ENCODE peak calls at places on chromosomes 4 and X, in ten cellular contexts. S is AG04449, J is colonic mucosa, K is NB4, L is epithelial cell of esophagus, G is fibroblast of the aortic adventitia, V is GM13976, H is AG09309, D is neural progenitor cell, X is brain microvascular endothelial cell. C is an unnamed sample.

GRCh38 chrX:72620550-72621145 is 48.0 kb upstream of the HDAC8 start:
- DNase-seq in S (peak; percentile 37), J (peak; percentile 55), K (peak; percentile 27), L (peak; percentile 86), G (peak; percentile 75), V (no peak), H (peak; percentile 23), D (no peak), X (peak; percentile 90), C (no peak)

GRCh38 chrX:69948398-69948797 is 101.3 kb downstream of the AWAT2 start:
- DNase-seq in S (no peak), J (no peak), K (no peak), L (no peak), G (no peak), V (no peak), H (no peak), D (no peak), X (no peak), C (no peak)

GRCh38 chr4:153138736-153139135 is 65.5 kb upstream of the TRIM2 start:
- DNase-seq in S (no peak), J (no peak), K (peak; percentile 89), L (no peak), G (no peak), V (no peak), H (no peak), D (no peak), X (no peak), C (no peak)

GRCh38 chrX:109632906-109633504 is 8.0 kb upstream of the KCNE5 start:
- DNase-seq in S (no peak), J (no peak), K (peak; percentile 11), L (peak; percentile 22), G (peak; percentile 52), V (no peak), H (no peak), D (peak; percentile 36), X (no peak), C (peak; percentile 15)

GRCh38 chr4:156242390-156242789 is 288.7 kb upstream of the CTSO start:
- DNase-seq in S (no peak), J (no peak), K (no peak), L (no peak), G (peak; percentile 15), V (no peak), H (no peak), D (no peak), X (peak; percentile 35), C (no peak)

GRCh38 chr4:99679204-99679603 is 21.6 kb upstream of the C4orf54 start:
- DNase-seq in S (no peak), J (no peak), K (no peak), L (no peak), G (peak; percentile 21), V (no peak), H (no peak), D (no peak), X (no peak), C (no peak)

GRCh38 chr4:8274772-8275241 is 5.3 kb downstream of the HTRA3 start:
- DNase-seq in S (peak; percentile 36), J (peak; percentile 65), K (peak; percentile 49), L (peak; percentile 47), G (peak; percentile 97), V (no peak), H (peak; percentile 92), D (peak; percentile 95), X (peak; percentile 67), C (no peak)

GRCh38 chr4:159319027-159319426 is 216.1 kb downstream of the RAPGEF2 start:
- DNase-seq in S (no peak), J (no peak), K (no peak), L (no peak), G (no peak), V (no peak), H (no peak), D (no peak), X (no peak), C (no peak)

GRCh38 chr4:105710012-105710600 is 1.5 kb downstream of the GSTCD start:
- DNase-seq in S (no peak), J (no peak), K (no peak), L (no peak), G (no peak), V (no peak), H (no peak), D (no peak), X (no peak), C (no peak)

GRCh38 chr4:13547563-13548041 is 3.3 kb upstream of the NKX3-2 start:
- DNase-seq in S (no peak), J (no peak), K (peak; percentile 81), L (no peak), G (no peak), V (peak; percentile 66), H (no peak), D (peak; percentile 70), X (no peak), C (peak; percentile 74)

GRCh38 chr4:84159767-84160166 is 339.3 kb downstream of the NKX6-1 start:
- DNase-seq in S (no peak), J (no peak), K (peak; percentile 4), L (peak; percentile 13), G (no peak), V (no peak), H (no peak), D (peak; percentile 79), X (peak; percentile 24), C (no peak)

GRCh38 chr4:129804458-129804981 is 708.6 kb downstream of the C4orf33 start:
- DNase-seq in S (no peak), J (no peak), K (no peak), L (no peak), G (no peak), V (no peak), H (no peak), D (peak; percentile 9), X (no peak), C (no peak)

GRCh38 chr4:179595671-179596410 is 2153.6 kb upstream of the AGA start:
- DNase-seq in S (no peak), J (no peak), K (peak; percentile 50), L (peak; percentile 64), G (peak; percentile 2), V (no peak), H (no peak), D (no peak), X (peak; percentile 75), C (no peak)

GRCh38 chr4:111400736-111401135 is 744.5 kb upstream of the FAM241A start:
- DNase-seq in S (peak; percentile 10), J (no peak), K (no peak), L (peak; percentile 39), G (peak; percentile 79), V (no peak), H (peak; percentile 37), D (no peak), X (peak; percentile 1), C (no peak)

GRCh38 chrX:77969538-77969937 is at the start of gene PGAM4:
- DNase-seq in S (no peak), J (no peak), K (no peak), L (no peak), G (no peak), V (no peak), H (no peak), D (no peak), X (no peak), C (no peak)

GRCh38 chr4:109921384-109921808 is 8.7 kb downstream of the EGF start:
- DNase-seq in S (peak; percentile 66), J (no peak), K (no peak), L (peak; percentile 91), G (peak; percentile 67), V (no peak), H (peak; percentile 93), D (peak; percentile 90), X (peak; percentile 88), C (no peak)

GRCh38 chr4:181140037-181140603 is 1103.1 kb upstream of the TENM3 start:
- DNase-seq in S (no peak), J (no peak), K (no peak), L (no peak), G (no peak), V (no peak), H (no peak), D (no peak), X (no peak), C (no peak)

GRCh38 chr4:147498031-147498700 is 17.3 kb downstream of the EDNRA start:
- DNase-seq in S (peak; percentile 65), J (no peak), K (no peak), L (peak; percentile 85), G (peak; percentile 57), V (no peak), H (peak; percentile 21), D (no peak), X (peak; percentile 69), C (no peak)

GRCh38 chrX:142982679-142983078 is 43.0 kb upstream of the SPANXN4 start:
- DNase-seq in S (no peak), J (no peak), K (no peak), L (no peak), G (no peak), V (no peak), H (no peak), D (no peak), X (no peak), C (no peak)

GRCh38 chr4:15786743-15787142 is 8.6 kb downstream of the CD38 start:
- DNase-seq in S (no peak), J (no peak), K (no peak), L (no peak), G (no peak), V (no peak), H (no peak), D (no peak), X (no peak), C (no peak)
- TF ChIP-seq CTCF in S (no peak), J (no peak), K (no peak), L (no peak), G (no peak), V (no peak), H (no peak), D (no peak), X (no peak), C (no peak)

GRCh38 chr4:102541708-102542107 is 40.5 kb downstream of the NFKB1 start:
- DNase-seq in S (no peak), J (peak; percentile 23), K (no peak), L (peak; percentile 46), G (no peak), V (no peak), H (no peak), D (peak; percentile 61), X (no peak), C (no peak)
- TF ChIP-seq CTCF in S (no peak), J (no peak), K (no peak), L (peak; percentile 43), G (no peak), V (peak; percentile 24), H (no peak), D (peak; percentile 62), X (peak; percentile 25), C (no peak)

DNA sequence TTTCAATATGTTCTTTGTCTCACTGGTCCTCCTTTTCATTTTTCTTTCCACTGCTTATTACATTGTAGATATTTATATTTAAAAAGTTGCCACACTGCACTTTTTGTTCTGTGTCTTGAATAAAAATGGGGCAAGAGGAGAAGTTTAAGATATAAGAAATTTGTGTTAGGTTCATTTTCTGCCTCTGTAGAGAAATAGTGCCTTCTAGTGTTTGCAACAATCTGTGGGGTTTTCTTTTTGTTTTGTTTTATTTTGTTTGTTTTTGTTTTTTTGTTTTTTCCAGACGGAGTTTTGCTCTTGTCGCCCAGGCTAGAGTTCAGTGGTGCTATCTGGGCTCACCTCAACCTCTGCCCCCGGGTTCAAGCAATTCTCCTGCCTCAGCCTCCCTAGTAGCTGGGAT is 20.1 kb upstream of the SMIM14 start:
- DNase-seq in S (no peak), J (no peak), K (no peak), L (no peak), G (peak; percentile 24), V (no peak), H (no peak), D (no peak), X (no peak), C (no peak)
- TF ChIP-seq CTCF in S (no peak), J (peak; percentile 18), K (peak; percentile 7), L (peak; percentile 22), G (peak; percentile 47), V (peak; percentile 8), H (peak; percentile 42), D (peak; percentile 22), X (peak; percentile 41), C (no peak)

GRCh38 chrX:64642482-64642881 is 247.2 kb upstream of the MTMR8 start:
- DNase-seq in S (no peak), J (no peak), K (peak; percentile 2), L (peak; percentile 0), G (no peak), V (no peak), H (no peak), D (peak; percentile 12), X (no peak), C (no peak)
- TF ChIP-seq CTCF in S (no peak), J (no peak), K (peak; percentile 31), L (no peak), G (no peak), V (peak; percentile 12), H (no peak), D (peak; percentile 45), X (peak; percentile 25), C (no peak)

C was measured in GM20000.